ENCODE peak calls at places on chromosomes 6 and 20, in six cellular contexts. One of them, this sample, is unnamed.

GRCh38 chr20:41748756-41749582 is 130.8 kb upstream of the CHD6 start:
- DNase-seq in breast epithelium: no peak
- DNase-seq in tibial nerve: no peak
- DNase-seq in uterus: no peak
- DNase-seq in heart left ventricle: no peak
- DNase-seq in transverse colon: no peak
- DNase-seq in this sample: no peak

GRCh38 chr6:118468682-118469465 is 79.2 kb upstream of the PLN start:
- DNase-seq in uterus: no peak
- DNase-seq in transverse colon: no peak
- DNase-seq in heart left ventricle: no peak
- DNase-seq in breast epithelium: no peak
- DNase-seq in tibial nerve: no peak
- DNase-seq in this sample: no peak

GRCh38 chr6:15255481-15256414 is 9.9 kb downstream of the JARID2 start:
- DNase-seq in breast epithelium: no peak
- DNase-seq in heart left ventricle: no peak
- DNase-seq in transverse colon: no peak
- DNase-seq in uterus: no peak
- DNase-seq in tibial nerve: no peak
- DNase-seq in this sample: no peak

GRCh38 chr20:25858495-25859425 is 162.1 kb upstream of the ZNF337 start:
- DNase-seq in breast epithelium: no peak
- DNase-seq in transverse colon: no peak
- DNase-seq in tibial nerve: no peak
- DNase-seq in heart left ventricle: no peak
- DNase-seq in uterus: no peak
- DNase-seq in this sample: no peak

GRCh38 chr6:24584390-24584735 is 61.6 kb downstream of the KIAA0319 start:
- DNase-seq in heart left ventricle: no peak
- DNase-seq in tibial nerve: no peak
- DNase-seq in breast epithelium: no peak
- DNase-seq in transverse colon: no peak
- DNase-seq in uterus: no peak
- DNase-seq in this sample: no peak

GRCh38 chr6:121847806-121848522 is 412.5 kb downstream of the GJA1 start:
- DNase-seq in heart left ventricle: no peak
- DNase-seq in tibial nerve: no peak
- DNase-seq in transverse colon: no peak
- DNase-seq in uterus: no peak
- DNase-seq in breast epithelium: no peak
- DNase-seq in this sample: no peak

GRCh38 chr6:131065112-131065823 is 2.2 kb upstream of the EPB41L2 start:
- DNase-seq in uterus: no peak
- DNase-seq in heart left ventricle: no peak
- DNase-seq in tibial nerve: no peak
- DNase-seq in transverse colon: peak; percentile 34
- DNase-seq in breast epithelium: no peak
- DNase-seq in this sample: no peak

GRCh38 chr20:1327241-1327653 is 1.7 kb downstream of the SDCBP2 start:
- DNase-seq in transverse colon: peak; percentile 41
- DNase-seq in uterus: peak; percentile 93
- DNase-seq in breast epithelium: peak; percentile 18
- DNase-seq in tibial nerve: no peak
- DNase-seq in heart left ventricle: peak; percentile 75
- DNase-seq in this sample: no peak

GRCh38 chr6:89350281-89351037 is 2.1 kb downstream of the UBE2J1 start:
- DNase-seq in breast epithelium: no peak
- DNase-seq in heart left ventricle: no peak
- DNase-seq in transverse colon: no peak
- DNase-seq in uterus: no peak
- DNase-seq in tibial nerve: no peak
- DNase-seq in this sample: no peak

GRCh38 chr6:90530882-90531281 is 56.0 kb downstream of the MAP3K7 start:
- DNase-seq in transverse colon: no peak
- DNase-seq in tibial nerve: no peak
- DNase-seq in breast epithelium: no peak
- DNase-seq in uterus: no peak
- DNase-seq in heart left ventricle: no peak
- DNase-seq in this sample: no peak

GRCh38 chr20:54151073-54151436 is 22.7 kb downstream of the CYP24A1 start:
- DNase-seq in transverse colon: no peak
- DNase-seq in tibial nerve: no peak
- DNase-seq in uterus: no peak
- DNase-seq in breast epithelium: no peak
- DNase-seq in heart left ventricle: no peak
- DNase-seq in this sample: no peak

GRCh38 chr6:152091851-152092341 is 284.4 kb downstream of the ESR1 start:
- DNase-seq in tibial nerve: no peak
- DNase-seq in heart left ventricle: peak; percentile 32
- DNase-seq in breast epithelium: no peak
- DNase-seq in uterus: no peak
- DNase-seq in transverse colon: no peak
- DNase-seq in this sample: no peak

GRCh38 chr6:124066995-124067552 is 263.4 kb downstream of the NKAIN2 start:
- DNase-seq in heart left ventricle: no peak
- DNase-seq in uterus: no peak
- DNase-seq in breast epithelium: no peak
- DNase-seq in tibial nerve: no peak
- DNase-seq in transverse colon: no peak
- DNase-seq in this sample: no peak

GRCh38 chr6:47057830-47058540 is 15.9 kb upstream of the ADGRF1 start:
- DNase-seq in uterus: no peak
- DNase-seq in tibial nerve: no peak
- DNase-seq in transverse colon: no peak
- DNase-seq in heart left ventricle: no peak
- DNase-seq in breast epithelium: no peak
- DNase-seq in this sample: no peak

GRCh38 chr6:149210376-149210775 is 107.1 kb upstream of the TAB2 start:
- DNase-seq in heart left ventricle: no peak
- DNase-seq in tibial nerve: no peak
- DNase-seq in transverse colon: no peak
- DNase-seq in breast epithelium: no peak
- DNase-seq in uterus: no peak
- DNase-seq in this sample: no peak

GRCh38 chr6:73854998-73855718 is 159.2 kb downstream of the CD109 start:
- DNase-seq in tibial nerve: no peak
- DNase-seq in transverse colon: no peak
- DNase-seq in uterus: peak; percentile 44
- DNase-seq in breast epithelium: no peak
- DNase-seq in heart left ventricle: no peak
- DNase-seq in this sample: no peak

GRCh38 chr20:46979603-46980241 is 85.1 kb downstream of the EYA2 start:
- DNase-seq in heart left ventricle: no peak
- DNase-seq in breast epithelium: no peak
- DNase-seq in transverse colon: no peak
- DNase-seq in uterus: no peak
- DNase-seq in tibial nerve: no peak
- DNase-seq in this sample: no peak

DNA sequence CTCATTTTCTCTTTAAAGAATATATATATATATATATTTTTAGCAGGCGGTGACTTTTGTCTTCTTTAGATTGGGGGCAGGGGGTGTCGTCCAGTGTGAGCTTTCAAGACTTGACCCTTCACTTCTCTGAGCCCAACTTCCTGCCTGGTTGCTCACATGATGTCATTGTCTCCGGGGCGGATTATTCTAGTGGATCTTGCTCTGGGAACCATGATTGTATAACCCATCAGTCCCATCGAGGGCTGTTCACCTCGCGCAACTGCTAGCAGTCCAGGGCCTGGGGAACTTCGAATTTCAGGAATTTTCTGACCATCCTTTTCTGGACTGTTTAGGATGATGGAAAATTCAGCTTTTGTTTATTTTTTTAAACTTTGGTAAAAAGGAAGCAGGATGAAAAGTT is 1.0 kb downstream of the IGF2R start:
- DNase-seq in tibial nerve: peak; percentile 34
- DNase-seq in breast epithelium: peak; percentile 68
- DNase-seq in heart left ventricle: peak; percentile 59
- DNase-seq in transverse colon: peak; percentile 70
- DNase-seq in uterus: peak; percentile 70
- DNase-seq in this sample: peak; percentile 67
- TF ChIP-seq POLR2A in tibial nerve: no peak
- TF ChIP-seq POLR2A in breast epithelium: no peak
- TF ChIP-seq POLR2A in heart left ventricle: no peak
- TF ChIP-seq POLR2A in transverse colon: peak; percentile 40
- TF ChIP-seq POLR2A in uterus: no peak
- TF ChIP-seq POLR2A in this sample: peak; percentile 51

GRCh38 chr20:9807176-9807575 is 31.7 kb downstream of the PAK5 start:
- DNase-seq in transverse colon: no peak
- DNase-seq in heart left ventricle: no peak
- DNase-seq in tibial nerve: no peak
- DNase-seq in uterus: no peak
- DNase-seq in breast epithelium: no peak
- DNase-seq in this sample: no peak
- H3K27me3 ChIP-seq in transverse colon: no peaks in the 10 kb centered on the region
- H3K27me3 ChIP-seq in heart left ventricle: no peaks in the 10 kb centered on the region
- H3K27me3 ChIP-seq in tibial nerve: no peaks in the 10 kb centered on the region
- H3K27me3 ChIP-seq in uterus: no peaks in the 10 kb centered on the region
- H3K27me3 ChIP-seq in breast epithelium: no peaks in the 10 kb centered on the region
- H3K27me3 ChIP-seq in this sample: no peaks in the 10 kb centered on the region

GRCh38 chr6:72505446-72505845 is 116.4 kb upstream of the KCNQ5 start:
- DNase-seq in tibial nerve: no peak
- DNase-seq in uterus: no peak
- DNase-seq in breast epithelium: no peak
- DNase-seq in heart left ventricle: no peak
- DNase-seq in transverse colon: no peak
- DNase-seq in this sample: no peak
- TF ChIP-seq POLR2A in tibial nerve: no peak
- TF ChIP-seq POLR2A in uterus: no peak
- TF ChIP-seq POLR2A in breast epithelium: no peak
- TF ChIP-seq POLR2A in heart left ventricle: no peak
- TF ChIP-seq POLR2A in transverse colon: no peak
- TF ChIP-seq POLR2A in this sample: no peak

GRCh38 chr6:108193120-108193519 is 27.3 kb downstream of the NR2E1 start:
- DNase-seq in breast epithelium: no peak
- DNase-seq in tibial nerve: no peak
- DNase-seq in transverse colon: no peak
- DNase-seq in uterus: no peak
- DNase-seq in heart left ventricle: no peak
- DNase-seq in this sample: no peak

GRCh38 chr6:108186226-108186625 is 20.4 kb downstream of the NR2E1 start:
- DNase-seq in uterus: no peak
- DNase-seq in heart left ventricle: no peak
- DNase-seq in transverse colon: no peak
- DNase-seq in tibial nerve: no peak
- DNase-seq in breast epithelium: no peak
- DNase-seq in this sample: no peak

GRCh38 chr6:108187519-108187918 is 21.7 kb downstream of the NR2E1 start:
- DNase-seq in tibial nerve: no peak
- DNase-seq in uterus: no peak
- DNase-seq in breast epithelium: no peak
- DNase-seq in transverse colon: no peak
- DNase-seq in heart left ventricle: no peak
- DNase-seq in this sample: no peak
- H3K27me3 ChIP-seq in tibial nerve: peaks cover 8% of the 10 kb centered on the region
- H3K27me3 ChIP-seq in uterus: no peaks in the 10 kb centered on the region
- H3K27me3 ChIP-seq in breast epithelium: no peaks in the 10 kb centered on the region
- H3K27me3 ChIP-seq in transverse colon: peaks cover 6% of the 10 kb centered on the region
- H3K27me3 ChIP-seq in heart left ventricle: no peaks in the 10 kb centered on the region
- H3K27me3 ChIP-seq in this sample: no peaks in the 10 kb centered on the region

DNA sequence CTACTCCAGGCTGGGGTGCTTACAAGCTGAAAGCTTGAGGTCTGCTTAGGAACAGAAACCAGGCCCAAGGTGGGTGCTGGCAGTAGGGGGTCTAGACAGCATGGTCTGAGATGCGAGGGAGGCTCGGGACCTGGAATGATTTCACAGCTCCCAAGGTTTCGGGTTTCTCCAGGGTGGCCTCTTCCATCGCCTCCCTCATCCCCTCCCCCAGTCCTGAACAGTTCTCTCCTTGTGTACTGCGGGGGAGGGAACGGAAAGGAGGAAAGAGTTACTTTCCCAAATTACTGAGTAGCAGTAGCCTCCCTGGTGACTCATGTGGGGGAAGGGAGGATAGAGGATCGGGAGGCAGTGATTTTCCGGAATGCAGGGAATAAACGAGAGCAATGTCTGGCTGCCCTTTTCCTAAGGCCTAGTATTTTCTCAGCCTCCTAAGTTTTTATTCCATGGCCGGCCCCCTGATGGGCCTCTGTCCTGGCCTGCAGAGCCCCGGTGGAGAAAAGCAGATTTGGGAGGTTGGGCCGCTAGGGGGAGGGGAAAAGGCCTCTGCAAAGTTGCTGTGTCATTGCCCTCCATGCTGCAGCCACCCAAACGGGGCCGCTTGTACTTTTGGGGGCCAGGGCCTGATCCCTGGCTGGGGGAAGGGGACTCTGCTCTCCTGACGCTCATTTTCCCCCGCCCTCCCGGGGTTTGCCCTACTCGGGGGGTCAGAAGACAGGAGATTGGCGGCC is 1.5 kb downstream of the BRD2 start:
- DNase-seq in breast epithelium: peak; percentile 75
- DNase-seq in uterus: peak; percentile 96
- DNase-seq in transverse colon: peak; percentile 77
- DNase-seq in tibial nerve: peak; percentile 51
- DNase-seq in heart left ventricle: peak; percentile 83
- DNase-seq in this sample: peak; percentile 86
- TF ChIP-seq POLR2A in breast epithelium: peak; percentile 28
- TF ChIP-seq POLR2A in uterus: peak; percentile 62
- TF ChIP-seq POLR2A in transverse colon: no peak
- TF ChIP-seq POLR2A in tibial nerve: peak; percentile 59
- TF ChIP-seq POLR2A in heart left ventricle: no peak
- TF ChIP-seq POLR2A in this sample: peak; percentile 80

GRCh38 chr20:34190679-34191090 is 50.5 kb upstream of the ASIP start:
- DNase-seq in breast epithelium: peak; percentile 58
- DNase-seq in tibial nerve: peak; percentile 52
- DNase-seq in uterus: peak; percentile 68
- DNase-seq in transverse colon: peak; percentile 52
- DNase-seq in heart left ventricle: peak; percentile 65
- DNase-seq in this sample: peak; percentile 53

GRCh38 chr20:34200020-34200419 is 41.2 kb upstream of the ASIP start:
- DNase-seq in heart left ventricle: no peak
- DNase-seq in tibial nerve: no peak
- DNase-seq in transverse colon: no peak
- DNase-seq in breast epithelium: no peak
- DNase-seq in uterus: no peak
- DNase-seq in this sample: no peak

GRCh38 chr20:34190262-34190661 is 51.0 kb upstream of the ASIP start:
- DNase-seq in uterus: no peak
- DNase-seq in tibial nerve: no peak
- DNase-seq in heart left ventricle: no peak
- DNase-seq in transverse colon: no peak
- DNase-seq in breast epithelium: no peak
- DNase-seq in this sample: no peak

GRCh38 chr20:34199183-34199582 is 42.0 kb upstream of the ASIP start:
- DNase-seq in tibial nerve: no peak
- DNase-seq in uterus: no peak
- DNase-seq in breast epithelium: no peak
- DNase-seq in heart left ventricle: no peak
- DNase-seq in transverse colon: no peak
- DNase-seq in this sample: no peak

DNA sequence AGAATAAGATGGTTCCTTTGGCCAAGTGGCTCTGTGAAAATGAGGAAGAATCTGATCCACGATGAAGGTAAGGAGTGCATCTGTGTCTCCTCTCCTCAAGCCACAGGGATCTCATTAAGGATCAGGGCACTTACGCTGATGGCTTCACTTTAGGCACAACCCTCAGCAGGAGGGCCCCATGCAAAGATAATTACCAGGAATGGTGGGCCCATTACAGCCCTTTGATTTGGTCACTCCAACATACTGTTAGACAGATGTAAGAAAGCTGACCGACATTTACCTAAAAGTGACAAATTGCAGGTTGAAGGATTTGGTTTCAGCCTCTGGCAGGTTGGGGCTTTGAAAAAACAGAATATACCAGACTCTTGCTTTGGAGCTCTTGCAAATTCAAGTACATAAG is 45.9 kb upstream of the ASIP start:
- DNase-seq in tibial nerve: no peak
- DNase-seq in heart left ventricle: no peak
- DNase-seq in breast epithelium: no peak
- DNase-seq in uterus: no peak
- DNase-seq in transverse colon: no peak
- DNase-seq in this sample: no peak
- H3K27me3 ChIP-seq in tibial nerve: no peaks in the 10 kb centered on the region
- H3K27me3 ChIP-seq in heart left ventricle: no peaks in the 10 kb centered on the region
- H3K27me3 ChIP-seq in breast epithelium: no peaks in the 10 kb centered on the region
- H3K27me3 ChIP-seq in uterus: no peaks in the 10 kb centered on the region
- H3K27me3 ChIP-seq in transverse colon: peaks cover 20% of the 10 kb centered on the region
- H3K27me3 ChIP-seq in this sample: no peaks in the 10 kb centered on the region

This sample was measured in gastrocnemius medialis.